ENCODE peak calls at places on chromosomes 16 and 17, in eight cellular contexts. R is GM23338, L is thoracic aorta, M is H9, K is psoas muscle, N is neural progenitor cell, P is K562, D is endodermal cell. O is an unnamed sample.
A peak's percentile ranks its signal among the peaks of the same experiment; 100 is the strongest.

GRCh38 chr16:50644730-50645129 is 36.4 kb downstream of the SNX20 start:
- DNase-seq in D (peak; percentile 73), R (peak; percentile 36), L (no peak), P (no peak), N (peak; percentile 42), M (peak; percentile 54), K (no peak), O (peak; percentile 55)

GRCh38 chr17:64306850-64307463 is 43.9 kb upstream of the TEX2 start:
- DNase-seq in P (peak; percentile 68), R (peak; percentile 78), M (peak; percentile 70), D (peak; percentile 91), L (no peak), K (peak; percentile 78), N (peak; percentile 74), O (peak; percentile 56)

GRCh38 chr16:15671530-15672117 is 21.6 kb downstream of the NDE1 start:
- DNase-seq in M (no peak), N (no peak), P (no peak), K (no peak), L (no peak), R (no peak), D (no peak), O (no peak)

GRCh38 chr17:28573966-28574480 is 2.7 kb downstream of the ALDOC start:
- DNase-seq in R (no peak), M (no peak), L (no peak), K (no peak), P (no peak), N (no peak), D (peak; percentile 28), O (no peak)

GRCh38 chr16:27722892-27723450 is 173.0 kb downstream of the KATNIP start:
- DNase-seq in N (no peak), P (no peak), K (no peak), L (no peak), D (no peak), R (no peak), M (no peak), O (no peak)

GRCh38 chr17:49548506-49549310 is 27.0 kb upstream of the NXPH3 start:
- DNase-seq in N (peak; percentile 73), K (peak; percentile 72), R (peak; percentile 73), L (no peak), P (peak; percentile 65), D (peak; percentile 96), M (peak; percentile 91), O (no peak)

GRCh38 chr16:89191033-89191900 is 9.1 kb downstream of the SLC22A31 start:
- DNase-seq in D (peak; percentile 41), P (no peak), N (peak; percentile 6), K (peak; percentile 44), L (no peak), R (no peak), M (peak; percentile 35), O (no peak)

GRCh38 chr17:61413654-61414133 is 14.1 kb downstream of the TBX2 start:
- DNase-seq in P (no peak), L (no peak), R (no peak), D (peak; percentile 45), N (no peak), K (no peak), M (no peak), O (no peak)

GRCh38 chr17:47698749-47699535 is 5.0 kb downstream of the TBKBP1 start:
- DNase-seq in D (peak; percentile 97), M (peak; percentile 88), R (peak; percentile 79), N (peak; percentile 75), L (no peak), P (peak; percentile 90), K (peak; percentile 78), O (peak; percentile 88)

GRCh38 chr17:73493212-73493814 is 150.9 kb downstream of the SDK2 start:
- DNase-seq in N (no peak), P (no peak), K (no peak), M (peak; percentile 86), R (peak; percentile 69), L (no peak), D (peak; percentile 88), O (no peak)

GRCh38 chr17:38352245-38353083 is 820 bp downstream of the SOCS7 start:
- DNase-seq in L (no peak), P (peak; percentile 30), D (peak; percentile 88), R (peak; percentile 69), K (peak; percentile 63), N (peak; percentile 58), M (peak; percentile 61), O (no peak)

GRCh38 chr17:52024296-52024870 is 134.1 kb downstream of the CA10 start:
- DNase-seq in K (no peak), D (no peak), R (no peak), L (no peak), P (no peak), N (no peak), M (no peak), O (no peak)

GRCh38 chr16:53726625-53727024 is 22.7 kb downstream of the FTO start:
- DNase-seq in M (no peak), K (no peak), D (no peak), R (no peak), P (peak; percentile 24), N (peak; percentile 40), L (no peak), O (peak; percentile 43)

GRCh38 chr16:49701867-49702494 is 153.9 kb downstream of the ZNF423 start:
- DNase-seq in P (no peak), L (no peak), N (peak; percentile 90), D (peak; percentile 87), M (peak; percentile 75), K (peak; percentile 88), R (peak; percentile 83), O (no peak)

GRCh38 chr17:43559161-43559816 is 13.1 kb upstream of the ETV4 start:
- DNase-seq in N (no peak), M (no peak), K (no peak), L (no peak), R (no peak), D (peak; percentile 56), P (no peak), O (no peak)

GRCh38 chr16:19113577-19114358 is at the start of gene ITPRIPL2:
- DNase-seq in M (peak; percentile 56), R (peak; percentile 76), N (peak; percentile 76), L (peak; percentile 69), P (peak; percentile 72), K (peak; percentile 94), D (peak; percentile 86), O (peak; percentile 72)

GRCh38 chr16:86120201-86120981 is 221.4 kb downstream of the IRF8 start:
- DNase-seq in R (no peak), D (no peak), N (no peak), P (no peak), K (no peak), L (no peak), M (no peak), O (no peak)

GRCh38 chr17:21282231-21282630 is 2.3 kb upstream of the MAP2K3 start:
- DNase-seq in L (peak; percentile 78), N (no peak), K (peak; percentile 88), D (no peak), M (no peak), P (no peak), R (no peak), O (peak; percentile 87)

GRCh38 chr16:55436587-55436986 is 42.4 kb upstream of the MMP2 start:
- DNase-seq in D (no peak), M (no peak), R (no peak), N (no peak), L (no peak), K (no peak), P (no peak), O (no peak)
- H3K27ac ChIP-seq in D (no peak overlapping the region), M (no peak overlapping the region), R (no peak overlapping the region), N (no peak overlapping the region), L (no peak overlapping the region), K (no peak overlapping the region), P (no peak overlapping the region), O (no peak overlapping the region)

GRCh38 chr17:35242158-35242804 is 591 bp upstream of the SLFN5 start:
- DNase-seq in K (peak; percentile 82), P (peak; percentile 22), M (peak; percentile 95), D (peak; percentile 97), R (peak; percentile 95), N (peak; percentile 90), L (no peak), O (peak; percentile 91)
- TF ChIP-seq CTCF in K (peak; percentile 37), P (no peak), M (peak; percentile 67), D (peak; percentile 78), R (peak; percentile 26), N (peak; percentile 49), L (peak; percentile 25), O (peak; percentile 59)

GRCh38 chr17:55887531-55887930 is 136.7 kb downstream of the PCTP start:
- DNase-seq in R (peak; percentile 22), L (no peak), N (no peak), K (no peak), D (no peak), P (no peak), M (no peak), O (no peak)
- H3K27ac ChIP-seq in R (no peak overlapping the region), L (no peak overlapping the region), N (no peak overlapping the region), K (no peak overlapping the region), D (no peak overlapping the region), P (no peak overlapping the region), M (no peak overlapping the region), O (no peak overlapping the region)

GRCh38 chr16:81850197-81850944 is 71.3 kb downstream of the PLCG2 start:
- DNase-seq in N (no peak), M (no peak), K (no peak), P (no peak), D (no peak), R (no peak), L (no peak), O (no peak)

GRCh38 chr16:81860867-81861266 is 81.8 kb downstream of the PLCG2 start:
- DNase-seq in L (no peak), M (no peak), D (no peak), N (no peak), R (no peak), P (no peak), K (no peak), O (no peak)

GRCh38 chr16:81860310-81860709 is 81.2 kb downstream of the PLCG2 start:
- DNase-seq in D (no peak), N (no peak), M (no peak), R (no peak), K (no peak), P (no peak), L (no peak), O (no peak)

GRCh38 chr16:81852347-81852746 is 73.3 kb downstream of the PLCG2 start:
- DNase-seq in L (no peak), N (no peak), K (no peak), M (no peak), D (no peak), R (no peak), P (no peak), O (no peak)

DNA sequence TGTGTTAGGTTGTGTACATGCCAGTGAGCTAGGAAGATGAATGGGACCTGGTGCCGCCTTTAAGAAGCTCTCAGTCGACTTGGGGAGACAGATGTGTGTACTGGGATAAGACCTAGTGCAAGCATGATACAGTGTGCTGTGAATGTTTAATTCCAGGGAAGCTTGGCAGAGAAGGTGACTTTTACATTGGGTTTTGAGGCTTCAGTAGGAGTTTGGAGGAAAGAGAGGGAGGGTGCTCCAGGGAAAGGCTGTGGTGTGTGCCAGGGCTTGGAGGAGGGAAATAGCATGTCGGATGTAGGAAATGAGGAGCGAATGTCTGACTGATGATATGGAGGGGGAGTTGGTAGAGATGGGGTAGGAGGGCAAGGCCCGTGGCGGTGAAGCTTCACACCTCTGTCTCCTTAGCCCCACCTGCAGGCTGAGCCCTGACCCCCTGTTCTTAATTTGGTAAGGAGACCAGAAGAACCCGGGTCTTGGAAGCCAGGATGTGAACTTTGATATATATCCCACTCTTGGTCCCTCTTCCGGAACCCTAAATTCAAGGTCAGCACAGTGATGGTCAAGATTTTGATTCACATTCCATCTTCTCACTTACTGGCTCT is 76.6 kb downstream of the PLCG2 start:
- DNase-seq in R (peak; percentile 63), D (peak; percentile 80), K (no peak), L (no peak), N (no peak), P (no peak), M (no peak), O (no peak)
- TF ChIP-seq CTCF in R (peak; percentile 64), D (peak; percentile 64), K (no peak), L (no peak), N (peak; percentile 16), P (peak; percentile 17), M (peak; percentile 58), O (no peak)

GRCh38 chr17:55284944-55285339 is 20.2 kb downstream of the HLF start:
- DNase-seq in N (no peak), L (no peak), M (no peak), R (no peak), D (no peak), K (no peak), P (no peak), O (no peak)
- H3K27ac ChIP-seq in N (no peak overlapping the region), L (peak overlapping the region; percentile 88), M (no peak overlapping the region), R (no peak overlapping the region), D (no peak overlapping the region), K (peak overlapping the region; percentile 67), P (no peak overlapping the region), O (peak overlapping the region; percentile 95)